ENCODE peak calls at places on chromosomes 4 and X, in four cellular contexts. H, S, G and I are unnamed samples.
A peak's percentile ranks its signal among the peaks of the same experiment; 100 is the strongest.

GRCh38 chrX:22818061-22818460 is 181.7 kb upstream of the DDX53 start:
- DNase-seq in H (no peak), S (peak; percentile 61), G (peak; percentile 6), I (peak; percentile 9)

GRCh38 chr4:40843696-40844095 is 93.9 kb downstream of the NSUN7 start:
- DNase-seq in H (no peak), S (no peak), G (no peak), I (no peak)

GRCh38 chr4:154822775-154823174 is 41.7 kb downstream of the RBM46 start:
- DNase-seq in H (no peak), S (peak; percentile 87), G (peak; percentile 74), I (peak; percentile 79)

GRCh38 chr4:53185853-53186590 is 179.8 kb downstream of the SCFD2 start:
- DNase-seq in H (no peak), S (peak; percentile 91), G (peak; percentile 65), I (peak; percentile 46)

GRCh38 chr4:139607302-139608060 is 51.5 kb upstream of the SETD7 start:
- DNase-seq in H (no peak), S (peak; percentile 27), G (no peak), I (no peak)

GRCh38 chr4:141815646-141816045 is 179.3 kb downstream of the IL15 start:
- DNase-seq in H (no peak), S (no peak), G (no peak), I (no peak)

GRCh38 chrX:84248226-84248625 is 60.2 kb upstream of the RPS6KA6 start:
- DNase-seq in H (no peak), S (peak; percentile 25), G (peak; percentile 19), I (no peak)

GRCh38 chr4:154612472-154613414 is at the start of gene FGG:
- DNase-seq in H (no peak), S (no peak), G (no peak), I (no peak)

GRCh38 chr4:17562157-17562556 is 14.8 kb upstream of the LAP3 start:
- DNase-seq in H (no peak), S (no peak), G (no peak), I (no peak)

GRCh38 chrX:30589146-30589888 is 11.8 kb upstream of the TASL start:
- DNase-seq in H (no peak), S (no peak), G (no peak), I (no peak)

GRCh38 chrX:24153175-24153795 is 3.8 kb downstream of the ZFX start:
- DNase-seq in H (peak; percentile 6), S (no peak), G (no peak), I (peak; percentile 32)

GRCh38 chr4:85963231-85963630 is 396.6 kb downstream of the MAPK10 start:
- DNase-seq in H (no peak), S (no peak), G (no peak), I (peak; percentile 27)

GRCh38 chrX:134821370-134821769 is 163.1 kb upstream of the PLAC1 start:
- DNase-seq in H (no peak), S (peak; percentile 41), G (peak; percentile 22), I (peak; percentile 44)

GRCh38 chr4:126957555-126958440 is 675.0 kb upstream of the INTU start:
- DNase-seq in H (no peak), S (peak; percentile 57), G (peak; percentile 41), I (peak; percentile 59)

GRCh38 chrX:85243761-85244410 is at the start of the genes SATL1 and ZNF711:
- DNase-seq in H (no peak), S (no peak), G (peak; percentile 76), I (peak; percentile 0)

GRCh38 chrX:80331285-80331684 is 89.0 kb upstream of the TENT5D start:
- DNase-seq in H (no peak), S (no peak), G (no peak), I (no peak)